ENCODE peak calls at places on chromosomes 4 and X, in seven cellular contexts. P is upper lobe of left lung, Q is left lung, I is breast epithelium, O is A673, N is Peyer's patch, M is WERI-Rb-1. X is an unnamed sample.

GRCh38 chrX:70219938-70220764 is 14.3 kb upstream of the AWAT1 start:
- DNase-seq in P (no peak), N (no peak), M (no peak), I (peak), O (no peak), Q (no peak), X (no peak)

GRCh38 chrX:130171446-130172126 is at the start of gene RAB33A:
- DNase-seq in I (no peak), N (peak), P (no peak), Q (peak), M (no peak), O (peak), X (peak)

GRCh38 chrX:10158279-10158939 is 1.6 kb downstream of the CLCN4 start:
- DNase-seq in Q (peak), M (peak), P (no peak), N (peak), O (peak), I (no peak), X (no peak)

GRCh38 chrX:119417842-119418241 is 18.7 kb downstream of the SLC25A43 start:
- DNase-seq in M (no peak), Q (no peak), O (peak), P (no peak), N (no peak), I (no peak), X (no peak)

GRCh38 chr4:3372933-3373465 is 68.8 kb upstream of the HGFAC start:
- DNase-seq in P (peak), O (no peak), M (no peak), Q (peak), N (peak), I (no peak), X (no peak)

GRCh38 chrX:21798677-21799219 is 40.7 kb upstream of the MBTPS2 start:
- DNase-seq in M (no peak), P (no peak), O (no peak), N (no peak), I (no peak), Q (no peak), X (no peak)

GRCh38 chrX:152640039-152640818 is 2.5 kb downstream of the GABRQ start:
- DNase-seq in P (no peak), Q (no peak), M (peak), O (no peak), N (no peak), I (no peak), X (no peak)

GRCh38 chr4:186726440-186727148 is 2.9 kb upstream of the FAT1 start:
- DNase-seq in M (no peak), I (peak), Q (peak), P (peak), O (peak), N (no peak), X (no peak)

GRCh38 chr4:68865178-68865638 is 49.4 kb downstream of the UGT2B10 start:
- DNase-seq in N (no peak), O (no peak), I (no peak), M (no peak), P (no peak), Q (no peak), X (no peak)

GRCh38 chr4:111230265-111230664 is 607.4 kb upstream of the PITX2 start:
- DNase-seq in N (no peak), O (no peak), M (no peak), P (no peak), I (no peak), Q (no peak), X (no peak)

GRCh38 chr4:80560337-80560736 is 224.8 kb downstream of the CFAP299 start:
- DNase-seq in N (no peak), Q (no peak), P (no peak), I (no peak), O (no peak), M (no peak), X (no peak)

GRCh38 chrX:144918936-144919335 is 328.4 kb upstream of the SPANXN1 start:
- DNase-seq in P (no peak), I (no peak), N (no peak), O (no peak), Q (no peak), M (no peak), X (no peak)

GRCh38 chrX:7154040-7154597 is 6.2 kb upstream of the PUDP start:
- DNase-seq in O (no peak), I (no peak), P (no peak), N (no peak), Q (no peak), M (no peak), X (no peak)

GRCh38 chrX:15241258-15241657 is 28.6 kb downstream of the ASB9 start:
- DNase-seq in P (no peak), Q (no peak), O (no peak), M (no peak), I (no peak), N (no peak), X (no peak)

GRCh38 chrX:37905436-37906147 is 58.2 kb upstream of the DYNLT3 start:
- DNase-seq in O (peak), M (peak), N (no peak), Q (peak), I (no peak), P (no peak), X (no peak)

GRCh38 chrX:132480581-132481203 is 8.1 kb downstream of the MBNL3 start:
- DNase-seq in P (peak), M (no peak), Q (no peak), I (no peak), N (peak), O (peak), X (peak)

GRCh38 chr4:42995343-42995944 is 102.9 kb downstream of the GRXCR1 start:
- DNase-seq in N (no peak), O (peak), P (no peak), M (peak), Q (no peak), I (no peak), X (no peak)

GRCh38 chr4:124066579-124066978 is 646.0 kb downstream of the ANKRD50 start:
- DNase-seq in P (no peak), Q (no peak), O (no peak), I (no peak), N (no peak), M (no peak), X (no peak)

GRCh38 chr4:6182390-6183280 is 17.7 kb downstream of the JAKMIP1 start:
- DNase-seq in N (no peak), P (no peak), M (no peak), Q (no peak), I (no peak), O (no peak), X (no peak)

GRCh38 chrX:101206471-101206870 is 13.1 kb upstream of the DRP2 start:
- DNase-seq in P (no peak), M (no peak), I (no peak), N (no peak), Q (no peak), O (peak), X (no peak)

GRCh38 chr4:3403104-3403906 is 38.5 kb upstream of the HGFAC start:
- DNase-seq in N (no peak), Q (no peak), I (no peak), P (no peak), O (no peak), M (no peak), X (no peak)

GRCh38 chr4:15963568-15963967 is 593 bp upstream of the FGFBP2 start:
- DNase-seq in O (no peak), N (peak), Q (no peak), I (no peak), P (peak), M (no peak), X (peak)

GRCh38 chr4:134470544-134470943 is 269.0 kb upstream of the PABPC4L start:
- DNase-seq in P (peak), O (peak), M (peak), I (no peak), Q (no peak), N (no peak), X (no peak)

GRCh38 chr4:137794779-137795178 is 262.5 kb upstream of the PCDH18 start:
- DNase-seq in N (no peak), I (no peak), O (no peak), P (no peak), M (no peak), Q (no peak), X (no peak)

GRCh38 chr4:56026596-56026995 is 77.9 kb downstream of the CEP135 start:
- DNase-seq in N (no peak), M (no peak), Q (no peak), O (no peak), I (no peak), P (no peak), X (no peak)

GRCh38 chr4:159366966-159367365 is 264.1 kb downstream of the RAPGEF2 start:
- DNase-seq in O (peak), N (no peak), M (no peak), I (no peak), P (no peak), Q (no peak), X (no peak)

GRCh38 chr4:71074452-71075299 is 81.2 kb downstream of the DCK start:
- DNase-seq in I (no peak), M (no peak), P (no peak), O (peak), N (no peak), Q (no peak), X (no peak)

GRCh38 chrX:119895843-119896326 is at the start of gene AKAP14:
- DNase-seq in O (no peak), I (no peak), M (no peak), N (no peak), P (no peak), Q (no peak), X (no peak)

GRCh38 chr4:85280963-85281362 is 194.0 kb upstream of the ARHGAP24 start:
- DNase-seq in O (no peak), I (no peak), P (no peak), M (no peak), N (no peak), Q (no peak), X (no peak)

GRCh38 chr4:179695175-179695574 is 2252.9 kb upstream of the AGA start:
- DNase-seq in I (no peak), P (no peak), N (no peak), Q (no peak), M (no peak), O (no peak), X (no peak)

GRCh38 chr4:56803473-56803872 is 18.0 kb downstream of the SPINK2 start:
- DNase-seq in P (no peak), I (no peak), N (no peak), O (peak), Q (no peak), M (no peak), X (no peak)

GRCh38 chr4:141534985-141535384 is 101.4 kb upstream of the IL15 start:
- DNase-seq in O (no peak), I (no peak), Q (no peak), M (no peak), P (no peak), N (no peak), X (no peak)

GRCh38 chr4:71230258-71230594 is 108.6 kb upstream of the SLC4A4 start:
- DNase-seq in O (peak), Q (no peak), N (no peak), P (no peak), M (peak), I (no peak), X (no peak)

DNA sequence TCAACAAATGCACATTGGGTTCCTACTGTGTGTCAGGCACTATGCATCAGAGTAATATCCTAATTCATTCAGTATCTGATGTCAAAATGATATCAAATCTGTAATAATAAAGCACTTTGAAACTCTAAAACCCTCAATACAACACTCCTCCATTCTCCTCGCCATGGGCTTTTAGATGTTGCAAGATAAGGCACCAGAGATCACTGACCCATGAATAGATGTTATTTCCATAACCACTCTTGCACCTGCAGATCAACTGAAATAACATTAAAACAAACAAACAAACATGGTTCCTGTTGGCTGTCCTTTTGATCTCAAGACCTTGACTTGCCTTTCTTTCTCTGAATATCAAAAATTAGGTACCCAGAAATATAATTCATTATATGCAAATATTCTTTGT is 100.2 kb downstream of the MAB21L2 start:
- DNase-seq in M (no peak), O (no peak), Q (no peak), P (no peak), I (no peak), N (no peak), X (no peak)
- TF ChIP-seq CTCF in M (no peak), O (no peak), Q (no peak), P (no peak), I (no peak), N (no peak), X (no peak)

GRCh38 chrX:72053508-72053907 is 78.2 kb downstream of the RTL5 start:
- DNase-seq in Q (no peak), O (no peak), N (no peak), P (no peak), M (no peak), I (no peak), X (no peak)

GRCh38 chrX:72057844-72058243 is 73.9 kb downstream of the RTL5 start:
- DNase-seq in Q (no peak), O (no peak), P (peak), I (no peak), N (no peak), M (no peak), X (no peak)

GRCh38 chrX:72052415-72053090 is 79.2 kb downstream of the RTL5 start:
- DNase-seq in M (no peak), P (no peak), I (no peak), N (no peak), O (peak), Q (no peak), X (no peak)

GRCh38 chrX:72057331-72057730 is 74.4 kb downstream of the RTL5 start:
- DNase-seq in I (no peak), M (no peak), O (no peak), Q (no peak), P (peak), N (no peak), X (no peak)

DNA sequence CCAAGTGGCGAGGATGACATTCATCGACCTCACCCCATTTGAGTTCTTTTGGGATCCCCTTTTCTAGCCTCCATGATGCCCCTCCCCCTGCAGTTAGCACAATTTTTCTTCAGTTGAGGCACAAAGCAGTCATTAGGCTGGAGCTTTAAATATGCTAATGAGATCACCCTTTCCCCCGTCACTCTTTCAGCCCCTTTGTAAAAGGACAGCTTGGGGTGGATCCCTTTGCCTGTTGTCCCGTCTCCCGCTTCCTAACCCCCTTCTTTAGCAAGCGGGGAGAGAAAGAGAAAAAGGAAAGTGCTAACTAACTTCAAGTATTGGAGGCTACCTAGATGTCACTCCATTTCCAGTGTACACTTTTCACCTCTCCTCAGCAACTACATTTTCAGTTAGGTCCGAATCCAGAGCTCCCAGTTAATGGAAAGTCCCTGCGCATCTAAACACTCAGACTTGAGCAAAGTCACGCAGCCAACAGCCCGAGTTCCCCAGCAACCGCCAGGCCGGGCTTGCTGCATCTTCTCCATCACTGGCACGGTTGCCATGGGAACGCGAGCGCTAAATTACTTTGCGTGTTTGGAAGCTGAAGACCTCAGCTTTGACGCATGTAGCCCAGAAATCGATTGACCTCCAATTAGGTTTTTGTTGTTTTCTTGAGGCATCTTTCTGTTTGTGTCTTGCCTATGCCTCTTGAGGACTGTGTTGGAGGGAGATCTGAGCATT is 76.8 kb downstream of the RTL5 start:
- DNase-seq in I (no peak), M (no peak), P (no peak), O (no peak), N (no peak), Q (no peak), X (no peak)
- H3K4me3 ChIP-seq in I (no peak), M (no peak), P (no peak), O (no peak), N (no peak), Q (no peak), X (no peak)

GRCh38 chr4:139279723-139280620 is at the start of gene MGARP:
- DNase-seq in M (no peak), O (peak), N (no peak), P (no peak), I (no peak), Q (peak), X (no peak)

GRCh38 chr4:139278956-139279722 is 886 bp downstream of the MGARP start:
- DNase-seq in I (no peak), M (no peak), N (no peak), P (no peak), Q (peak), O (no peak), X (peak)

GRCh38 chr4:139278450-139278849 is 1.6 kb downstream of the MGARP start:
- DNase-seq in P (no peak), N (no peak), I (no peak), M (no peak), Q (no peak), O (no peak), X (no peak)

GRCh38 chr4:139282375-139283075 is 2.5 kb upstream of the MGARP start:
- DNase-seq in I (no peak), O (no peak), P (no peak), M (no peak), N (no peak), Q (no peak), X (no peak)

DNA sequence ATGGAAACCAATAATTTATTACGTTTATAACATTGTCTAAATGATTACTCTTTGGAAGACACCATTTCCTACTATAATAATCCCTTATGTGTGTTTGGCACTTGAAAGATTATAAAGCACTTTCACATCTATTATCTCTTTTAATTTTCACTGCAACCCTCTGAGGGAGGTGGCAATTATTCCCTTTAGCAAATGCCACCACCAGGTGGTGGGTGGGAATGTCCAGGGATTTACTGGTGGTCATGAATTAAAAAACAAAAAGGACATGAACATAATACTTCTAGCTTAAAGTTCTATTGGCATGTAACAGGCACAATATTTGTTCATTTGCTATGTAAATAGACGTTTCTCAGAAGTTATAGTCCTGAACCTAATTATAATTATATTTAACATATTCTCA is 1.2 kb upstream of the MGARP start:
- DNase-seq in P (no peak), I (no peak), N (no peak), Q (no peak), M (no peak), O (no peak), X (no peak)
- TF ChIP-seq CTCF in P (no peak), I (no peak), N (no peak), Q (no peak), M (peak), O (peak), X (no peak)

DNA sequence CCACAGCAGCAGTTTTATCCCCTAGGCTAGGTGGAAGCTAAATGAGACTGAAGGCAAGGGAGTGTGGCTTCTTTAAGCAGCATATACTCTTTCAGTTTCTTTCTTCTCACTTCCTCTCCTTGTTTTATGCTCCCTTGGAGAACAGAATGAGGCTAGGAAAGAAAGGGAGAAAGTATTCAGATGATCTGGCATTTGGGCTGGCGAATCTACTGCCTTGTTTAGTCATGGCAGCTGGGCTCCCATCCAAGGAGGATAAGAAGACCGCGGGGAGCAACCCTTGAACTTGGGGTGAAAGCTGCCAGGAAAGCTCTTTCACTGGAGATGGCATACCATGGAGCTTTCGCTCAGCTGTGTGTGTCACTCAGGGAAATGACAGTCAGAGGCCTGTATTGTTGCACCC is 72.1 kb downstream of the ARHGEF38 start:
- DNase-seq in O (no peak), N (no peak), I (no peak), P (peak), M (no peak), Q (no peak), X (no peak)
- H3K4me3 ChIP-seq in O (no peak), N (no peak), I (no peak), P (no peak), M (no peak), Q (no peak), X (no peak)

DNA sequence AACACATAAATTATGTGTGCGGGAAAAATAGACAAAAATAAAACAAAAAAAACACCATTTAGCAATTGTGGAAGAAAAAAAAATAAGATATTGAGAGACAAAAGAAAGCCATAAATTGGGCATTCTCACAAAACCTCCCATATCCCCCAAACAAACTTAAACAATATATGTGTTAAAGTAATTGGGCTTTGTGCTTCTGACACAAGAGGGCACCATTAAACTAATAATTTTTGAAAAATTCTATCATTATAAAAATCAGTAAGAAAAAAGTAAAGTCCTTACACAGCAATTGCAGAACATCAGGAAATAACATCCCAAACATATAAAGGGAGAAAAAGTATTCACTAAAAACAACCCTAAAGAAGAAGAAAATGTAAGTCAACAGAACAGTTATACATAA is 880.7 kb downstream of the TECRL start:
- DNase-seq in P (no peak), I (no peak), Q (no peak), O (peak), N (no peak), M (no peak), X (no peak)
- TF ChIP-seq CTCF in P (no peak), I (no peak), Q (no peak), O (no peak), N (no peak), M (no peak), X (no peak)

GRCh38 chr4:125401784-125402183 is 87.0 kb downstream of the FAT4 start:
- DNase-seq in M (no peak), N (no peak), P (no peak), I (no peak), O (no peak), Q (no peak), X (no peak)
- H3K4me3 ChIP-seq in M (no peak), N (no peak), P (no peak), I (no peak), O (no peak), Q (no peak), X (no peak)

GRCh38 chrX:28550331-28550872 is 36.8 kb upstream of the IL1RAPL1 start:
- DNase-seq in I (no peak), P (no peak), N (no peak), O (no peak), Q (no peak), M (no peak), X (no peak)
- TF ChIP-seq CTCF in I (no peak), P (no peak), N (no peak), O (peak), Q (no peak), M (peak), X (no peak)

X was measured in CD8-positive, alpha-beta T cell.